ENCODE peak calls at places on chromosomes 1 and 21, in eight cellular contexts. One of them, this sample, is unnamed.

GRCh38 chr1:79895573-79895972 is 889.0 kb upstream of the ADGRL4 start:
- DNase-seq in colonic mucosa: no peak
- DNase-seq in cardiac muscle cell: no peak
- DNase-seq in neural progenitor cell: no peak
- DNase-seq in IMR-90: no peak
- DNase-seq in dorsolateral prefrontal cortex: no peak
- DNase-seq in lower lobe of right lung: no peak
- DNase-seq in body of pancreas: no peak
- DNase-seq in this sample: no peak

GRCh38 chr1:165392634-165393571 is 36.4 kb upstream of the LMX1A start:
- DNase-seq in lower lobe of right lung: peak
- DNase-seq in dorsolateral prefrontal cortex: peak
- DNase-seq in IMR-90: peak
- DNase-seq in neural progenitor cell: peak
- DNase-seq in colonic mucosa: peak
- DNase-seq in cardiac muscle cell: peak
- DNase-seq in body of pancreas: peak
- DNase-seq in this sample: no peak

GRCh38 chr1:243851765-243852164 is 1.7 kb upstream of the AKT3 start:
- DNase-seq in cardiac muscle cell: no peak
- DNase-seq in dorsolateral prefrontal cortex: no peak
- DNase-seq in neural progenitor cell: no peak
- DNase-seq in IMR-90: no peak
- DNase-seq in colonic mucosa: no peak
- DNase-seq in body of pancreas: no peak
- DNase-seq in lower lobe of right lung: no peak
- DNase-seq in this sample: no peak

GRCh38 chr1:78032964-78033796 is 12.6 kb upstream of the GIPC2 start:
- DNase-seq in dorsolateral prefrontal cortex: no peak
- DNase-seq in lower lobe of right lung: no peak
- DNase-seq in IMR-90: no peak
- DNase-seq in neural progenitor cell: no peak
- DNase-seq in body of pancreas: no peak
- DNase-seq in cardiac muscle cell: peak
- DNase-seq in colonic mucosa: no peak
- DNase-seq in this sample: no peak

GRCh38 chr21:40881767-40882166 is 34.8 kb upstream of the DSCAM start:
- DNase-seq in neural progenitor cell: no peak
- DNase-seq in lower lobe of right lung: no peak
- DNase-seq in body of pancreas: no peak
- DNase-seq in cardiac muscle cell: no peak
- DNase-seq in colonic mucosa: no peak
- DNase-seq in dorsolateral prefrontal cortex: no peak
- DNase-seq in IMR-90: no peak
- DNase-seq in this sample: no peak

GRCh38 chr1:22944656-22945055 is 28.0 kb downstream of the LACTBL1 start:
- DNase-seq in neural progenitor cell: no peak
- DNase-seq in colonic mucosa: no peak
- DNase-seq in dorsolateral prefrontal cortex: no peak
- DNase-seq in IMR-90: no peak
- DNase-seq in body of pancreas: no peak
- DNase-seq in cardiac muscle cell: no peak
- DNase-seq in lower lobe of right lung: no peak
- DNase-seq in this sample: no peak

GRCh38 chr1:55504306-55504706 is 289.1 kb upstream of the USP24 start:
- DNase-seq in body of pancreas: no peak
- DNase-seq in neural progenitor cell: peak
- DNase-seq in cardiac muscle cell: no peak
- DNase-seq in IMR-90: no peak
- DNase-seq in lower lobe of right lung: no peak
- DNase-seq in dorsolateral prefrontal cortex: no peak
- DNase-seq in colonic mucosa: peak
- DNase-seq in this sample: no peak

GRCh38 chr1:17434591-17434990 is 4.9 kb downstream of the RCC2 start:
- DNase-seq in dorsolateral prefrontal cortex: no peak
- DNase-seq in body of pancreas: no peak
- DNase-seq in neural progenitor cell: no peak
- DNase-seq in lower lobe of right lung: no peak
- DNase-seq in cardiac muscle cell: no peak
- DNase-seq in IMR-90: no peak
- DNase-seq in colonic mucosa: no peak
- DNase-seq in this sample: no peak

GRCh38 chr1:58986996-58987767 is 203.3 kb upstream of the JUN start:
- DNase-seq in neural progenitor cell: no peak
- DNase-seq in body of pancreas: no peak
- DNase-seq in dorsolateral prefrontal cortex: no peak
- DNase-seq in IMR-90: peak
- DNase-seq in colonic mucosa: no peak
- DNase-seq in lower lobe of right lung: no peak
- DNase-seq in cardiac muscle cell: no peak
- DNase-seq in this sample: no peak

GRCh38 chr1:34013958-34014737 is 150.3 kb downstream of the HMGB4 start:
- DNase-seq in lower lobe of right lung: peak
- DNase-seq in IMR-90: no peak
- DNase-seq in body of pancreas: peak
- DNase-seq in neural progenitor cell: peak
- DNase-seq in colonic mucosa: peak
- DNase-seq in dorsolateral prefrontal cortex: no peak
- DNase-seq in cardiac muscle cell: peak
- DNase-seq in this sample: peak

GRCh38 chr1:63659448-63659847 is 66.2 kb downstream of the PGM1 start:
- DNase-seq in IMR-90: no peak
- DNase-seq in cardiac muscle cell: no peak
- DNase-seq in colonic mucosa: no peak
- DNase-seq in body of pancreas: no peak
- DNase-seq in dorsolateral prefrontal cortex: no peak
- DNase-seq in lower lobe of right lung: no peak
- DNase-seq in neural progenitor cell: no peak
- DNase-seq in this sample: no peak

GRCh38 chr1:51990478-51990965 is at the start of gene RAB3B:
- DNase-seq in body of pancreas: peak
- DNase-seq in neural progenitor cell: peak
- DNase-seq in cardiac muscle cell: peak
- DNase-seq in dorsolateral prefrontal cortex: peak
- DNase-seq in IMR-90: peak
- DNase-seq in colonic mucosa: peak
- DNase-seq in lower lobe of right lung: peak
- DNase-seq in this sample: no peak

GRCh38 chr1:173269490-173270230 is 62.5 kb upstream of the TNFSF4 start:
- DNase-seq in colonic mucosa: no peak
- DNase-seq in neural progenitor cell: no peak
- DNase-seq in body of pancreas: no peak
- DNase-seq in lower lobe of right lung: no peak
- DNase-seq in dorsolateral prefrontal cortex: no peak
- DNase-seq in cardiac muscle cell: peak
- DNase-seq in IMR-90: peak
- DNase-seq in this sample: no peak

GRCh38 chr1:23958810-23959460 is 693 bp upstream of the PNRC2 start:
- DNase-seq in lower lobe of right lung: peak
- DNase-seq in dorsolateral prefrontal cortex: peak
- DNase-seq in colonic mucosa: peak
- DNase-seq in cardiac muscle cell: peak
- DNase-seq in IMR-90: peak
- DNase-seq in neural progenitor cell: no peak
- DNase-seq in body of pancreas: peak
- DNase-seq in this sample: no peak

GRCh38 chr1:99173282-99173681 is 91.0 kb upstream of the PLPPR4 start:
- DNase-seq in IMR-90: peak
- DNase-seq in colonic mucosa: no peak
- DNase-seq in lower lobe of right lung: no peak
- DNase-seq in dorsolateral prefrontal cortex: no peak
- DNase-seq in cardiac muscle cell: no peak
- DNase-seq in body of pancreas: no peak
- DNase-seq in neural progenitor cell: no peak
- DNase-seq in this sample: no peak

GRCh38 chr1:7856345-7856744 is 3.5 kb upstream of the UTS2 start:
- DNase-seq in IMR-90: no peak
- DNase-seq in colonic mucosa: peak
- DNase-seq in lower lobe of right lung: no peak
- DNase-seq in body of pancreas: no peak
- DNase-seq in neural progenitor cell: peak
- DNase-seq in cardiac muscle cell: peak
- DNase-seq in dorsolateral prefrontal cortex: no peak
- DNase-seq in this sample: no peak

GRCh38 chr1:244255426-244255965 is 196.2 kb downstream of the ADSS2 start:
- DNase-seq in dorsolateral prefrontal cortex: no peak
- DNase-seq in body of pancreas: no peak
- DNase-seq in lower lobe of right lung: no peak
- DNase-seq in IMR-90: no peak
- DNase-seq in neural progenitor cell: no peak
- DNase-seq in colonic mucosa: no peak
- DNase-seq in cardiac muscle cell: no peak
- DNase-seq in this sample: no peak

GRCh38 chr1:232942413-232943294 is 7.8 kb upstream of the NTPCR start:
- DNase-seq in cardiac muscle cell: no peak
- DNase-seq in lower lobe of right lung: no peak
- DNase-seq in colonic mucosa: no peak
- DNase-seq in IMR-90: no peak
- DNase-seq in neural progenitor cell: no peak
- DNase-seq in body of pancreas: no peak
- DNase-seq in dorsolateral prefrontal cortex: no peak
- DNase-seq in this sample: no peak

GRCh38 chr1:232226197-232226681 is 403.7 kb downstream of the SIPA1L2 start:
- DNase-seq in colonic mucosa: no peak
- DNase-seq in body of pancreas: no peak
- DNase-seq in IMR-90: peak
- DNase-seq in cardiac muscle cell: peak
- DNase-seq in neural progenitor cell: peak
- DNase-seq in dorsolateral prefrontal cortex: no peak
- DNase-seq in lower lobe of right lung: no peak
- DNase-seq in this sample: no peak

GRCh38 chr21:41711416-41712023 is 55.3 kb downstream of the RIPK4 start:
- DNase-seq in neural progenitor cell: no peak
- DNase-seq in IMR-90: no peak
- DNase-seq in colonic mucosa: peak
- DNase-seq in dorsolateral prefrontal cortex: no peak
- DNase-seq in cardiac muscle cell: no peak
- DNase-seq in lower lobe of right lung: no peak
- DNase-seq in body of pancreas: no peak
- DNase-seq in this sample: no peak

GRCh38 chr1:29793101-29793546 is 556.8 kb downstream of the PTPRU start:
- DNase-seq in lower lobe of right lung: peak
- DNase-seq in dorsolateral prefrontal cortex: peak
- DNase-seq in neural progenitor cell: peak
- DNase-seq in cardiac muscle cell: peak
- DNase-seq in colonic mucosa: peak
- DNase-seq in IMR-90: peak
- DNase-seq in body of pancreas: peak
- DNase-seq in this sample: peak

GRCh38 chr1:206824327-206824726 is 41.1 kb upstream of the IL20 start:
- DNase-seq in IMR-90: peak
- DNase-seq in cardiac muscle cell: peak
- DNase-seq in dorsolateral prefrontal cortex: no peak
- DNase-seq in lower lobe of right lung: no peak
- DNase-seq in colonic mucosa: no peak
- DNase-seq in neural progenitor cell: no peak
- DNase-seq in body of pancreas: no peak
- DNase-seq in this sample: no peak

GRCh38 chr1:115710859-115711624 is 57.5 kb downstream of the CASQ2 start:
- DNase-seq in colonic mucosa: no peak
- DNase-seq in body of pancreas: no peak
- DNase-seq in lower lobe of right lung: no peak
- DNase-seq in cardiac muscle cell: no peak
- DNase-seq in dorsolateral prefrontal cortex: no peak
- DNase-seq in IMR-90: no peak
- DNase-seq in neural progenitor cell: no peak
- DNase-seq in this sample: no peak

GRCh38 chr1:154847891-154848290 is 22.2 kb downstream of the KCNN3 start:
- DNase-seq in lower lobe of right lung: no peak
- DNase-seq in IMR-90: no peak
- DNase-seq in colonic mucosa: no peak
- DNase-seq in cardiac muscle cell: peak
- DNase-seq in body of pancreas: no peak
- DNase-seq in neural progenitor cell: no peak
- DNase-seq in dorsolateral prefrontal cortex: peak
- DNase-seq in this sample: no peak

GRCh38 chr1:42784547-42784945 is 245 bp upstream of the TMEM269 start:
- DNase-seq in dorsolateral prefrontal cortex: no peak
- DNase-seq in neural progenitor cell: no peak
- DNase-seq in lower lobe of right lung: no peak
- DNase-seq in colonic mucosa: no peak
- DNase-seq in cardiac muscle cell: no peak
- DNase-seq in body of pancreas: no peak
- DNase-seq in IMR-90: no peak
- DNase-seq in this sample: no peak

GRCh38 chr1:153578490-153578889 is 12.8 kb upstream of the S100A2 start:
- DNase-seq in lower lobe of right lung: no peak
- DNase-seq in dorsolateral prefrontal cortex: no peak
- DNase-seq in colonic mucosa: no peak
- DNase-seq in body of pancreas: no peak
- DNase-seq in cardiac muscle cell: no peak
- DNase-seq in IMR-90: peak
- DNase-seq in neural progenitor cell: peak
- DNase-seq in this sample: no peak
- H3K27ac ChIP-seq in lower lobe of right lung: no peak
- H3K27ac ChIP-seq in dorsolateral prefrontal cortex: no peak
- H3K27ac ChIP-seq in colonic mucosa: no peak
- H3K27ac ChIP-seq in body of pancreas: no peak
- H3K27ac ChIP-seq in cardiac muscle cell: no peak
- H3K27ac ChIP-seq in IMR-90: peak
- H3K27ac ChIP-seq in neural progenitor cell: no peak
- H3K27ac ChIP-seq in this sample: no peak

DNA sequence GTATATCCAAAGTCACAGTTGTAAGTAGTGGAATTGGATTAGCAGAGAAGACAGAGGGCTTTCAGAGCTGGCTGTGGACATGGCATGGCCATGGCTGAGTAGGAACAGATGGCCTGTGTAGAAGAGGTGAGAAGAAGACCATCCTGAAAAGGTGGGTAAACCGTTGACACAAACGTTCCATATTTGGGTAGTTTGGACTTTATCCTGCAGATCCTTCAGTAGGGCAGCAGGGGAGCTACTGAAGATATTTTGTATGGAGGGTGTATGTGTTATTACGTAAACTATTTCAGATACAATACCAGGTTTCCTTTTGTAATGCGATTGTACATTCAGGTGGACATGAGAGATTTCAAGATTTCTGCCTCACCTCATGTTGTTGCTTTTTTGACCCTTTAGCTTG is 1.6 kb downstream of the UTP11 start:
- DNase-seq in colonic mucosa: no peak
- DNase-seq in neural progenitor cell: no peak
- DNase-seq in IMR-90: no peak
- DNase-seq in dorsolateral prefrontal cortex: no peak
- DNase-seq in body of pancreas: no peak
- DNase-seq in cardiac muscle cell: peak
- DNase-seq in lower lobe of right lung: no peak
- DNase-seq in this sample: no peak
- H3K4me3 ChIP-seq in colonic mucosa: no peak
- H3K4me3 ChIP-seq in neural progenitor cell: peak
- H3K4me3 ChIP-seq in IMR-90: no peak
- H3K4me3 ChIP-seq in dorsolateral prefrontal cortex: peak
- H3K4me3 ChIP-seq in body of pancreas: no peak
- H3K4me3 ChIP-seq in cardiac muscle cell: no peak
- H3K4me3 ChIP-seq in lower lobe of right lung: no peak
- H3K4me3 ChIP-seq in this sample: peak

GRCh38 chr1:12001249-12001917 is 17.9 kb upstream of the MIIP start:
- DNase-seq in colonic mucosa: no peak
- DNase-seq in lower lobe of right lung: no peak
- DNase-seq in IMR-90: peak
- DNase-seq in neural progenitor cell: peak
- DNase-seq in dorsolateral prefrontal cortex: no peak
- DNase-seq in body of pancreas: no peak
- DNase-seq in cardiac muscle cell: peak
- DNase-seq in this sample: no peak
- TF ChIP-seq CTCF in colonic mucosa: peak
- TF ChIP-seq CTCF in lower lobe of right lung: peak
- TF ChIP-seq CTCF in IMR-90: peak
- TF ChIP-seq CTCF in neural progenitor cell: peak
- TF ChIP-seq CTCF in dorsolateral prefrontal cortex: peak
- TF ChIP-seq CTCF in body of pancreas: peak
- TF ChIP-seq CTCF in cardiac muscle cell: peak
- TF ChIP-seq CTCF in this sample: no peak

GRCh38 chr1:224456637-224456953 is 22.0 kb upstream of the WDR26 start:
- DNase-seq in neural progenitor cell: no peak
- DNase-seq in IMR-90: no peak
- DNase-seq in body of pancreas: no peak
- DNase-seq in dorsolateral prefrontal cortex: no peak
- DNase-seq in lower lobe of right lung: no peak
- DNase-seq in cardiac muscle cell: no peak
- DNase-seq in colonic mucosa: no peak
- DNase-seq in this sample: no peak
- H3K27ac ChIP-seq in neural progenitor cell: no peak
- H3K27ac ChIP-seq in IMR-90: peak
- H3K27ac ChIP-seq in body of pancreas: peak
- H3K27ac ChIP-seq in dorsolateral prefrontal cortex: no peak
- H3K27ac ChIP-seq in lower lobe of right lung: peak
- H3K27ac ChIP-seq in cardiac muscle cell: peak
- H3K27ac ChIP-seq in colonic mucosa: peak
- H3K27ac ChIP-seq in this sample: peak

This sample was measured in Panc1.